ENCODE peak calls at places on chromosomes 5 and 9, in seven cellular contexts. D, K, I, P, A, H and T are unnamed samples. For H3K36me3 and H3K9me3, the result is how much of the 10 kb centered on the place peaks cover.

GRCh38 chr9:852539-852938 is 11.0 kb downstream of the DMRT1 start:
- DNase-seq in K (no peak), P (no peak), H (no peak), D (no peak), I (no peak), A (no peak), T (no peak)

GRCh38 chr9:133737774-133738038 is 446 bp downstream of the SARDH start:
- DNase-seq in P (no peak), A (no peak), K (no peak), D (no peak), H (no peak), I (no peak), T (no peak)

GRCh38 chr9:121576281-121577075 is 75.0 kb upstream of the DAB2IP start:
- DNase-seq in D (no peak), P (no peak), A (no peak), I (no peak), K (no peak), H (no peak), T (no peak)

GRCh38 chr5:123549256-123549904 is 37.4 kb downstream of the CSNK1G3 start:
- DNase-seq in D (no peak), A (no peak), K (no peak), P (no peak), I (no peak), H (no peak), T (no peak)

GRCh38 chr5:179623906-179624741 is 653 bp upstream of the HNRNPH1 start:
- DNase-seq in A (peak), K (no peak), H (peak), P (no peak), I (peak), D (no peak), T (no peak)

GRCh38 chr9:135363556-135363955 is 116.0 kb upstream of the PPP1R26 start:
- DNase-seq in P (no peak), A (no peak), K (no peak), D (no peak), I (no peak), H (no peak), T (no peak)

GRCh38 chr9:3756071-3756470 is 230.3 kb upstream of the RFX3 start:
- DNase-seq in K (no peak), H (no peak), A (no peak), P (no peak), D (no peak), I (no peak), T (no peak)

GRCh38 chr9:113446323-113446740 is 17.2 kb upstream of the RGS3 start:
- DNase-seq in P (no peak), H (peak), K (peak), I (no peak), A (peak), D (no peak), T (peak)

GRCh38 chr5:5492087-5492933 is 69.8 kb downstream of the ICE1 start:
- DNase-seq in H (peak), I (no peak), P (no peak), K (peak), D (no peak), A (peak), T (peak)

GRCh38 chr5:73100109-73100508 is 20.3 kb upstream of the TMEM171 start:
- DNase-seq in I (no peak), H (no peak), P (no peak), A (no peak), D (no peak), K (no peak), T (no peak)

GRCh38 chr5:38832810-38833209 is 13.0 kb upstream of the OSMR start:
- DNase-seq in D (no peak), K (no peak), I (no peak), P (no peak), H (no peak), A (no peak), T (no peak)

GRCh38 chr5:150731669-150732068 is 27.1 kb downstream of the DCTN4 start:
- DNase-seq in P (no peak), K (no peak), A (no peak), D (no peak), H (no peak), I (no peak), T (no peak)

GRCh38 chr5:140011297-140011802 is 31.7 kb downstream of the NRG2 start:
- DNase-seq in H (no peak), P (no peak), D (no peak), I (no peak), K (peak), A (no peak), T (no peak)

GRCh38 chr9:113042884-113043657 is 13.5 kb downstream of the ZFP37 start:
- DNase-seq in K (no peak), H (peak), A (no peak), D (no peak), P (no peak), I (no peak), T (no peak)

GRCh38 chr5:150486402-150487198 is 21.3 kb upstream of the NDST1 start:
- DNase-seq in I (no peak), D (no peak), K (no peak), P (no peak), H (peak), A (peak), T (no peak)

GRCh38 chr9:92658176-92658575 is 11.8 kb downstream of the IPPK start:
- DNase-seq in D (no peak), P (no peak), K (no peak), A (no peak), H (no peak), I (peak), T (no peak)

GRCh38 chr5:78387468-78388153 is 27.2 kb downstream of the SCAMP1 start:
- DNase-seq in P (no peak), D (no peak), I (no peak), A (no peak), H (no peak), K (no peak), T (no peak)

GRCh38 chr5:61732376-61732775 is 400.3 kb downstream of the ZSWIM6 start:
- DNase-seq in A (no peak), K (no peak), D (no peak), P (no peak), H (no peak), I (no peak), T (no peak)

GRCh38 chr5:98775246-98775961 is 1.9 kb downstream of the RGMB start:
- DNase-seq in D (no peak), I (no peak), H (no peak), P (no peak), K (no peak), A (no peak), T (no peak)

GRCh38 chr5:40486437-40487270 is 193.1 kb upstream of the PTGER4 start:
- DNase-seq in H (no peak), K (no peak), I (no peak), P (no peak), A (no peak), D (no peak), T (no peak)

GRCh38 chr5:176778921-176779465 is 31.4 kb upstream of the UNC5A start:
- DNase-seq in A (no peak), P (no peak), I (peak), H (no peak), D (no peak), K (no peak), T (no peak)

GRCh38 chr5:87195616-87196015 is 72.1 kb upstream of the RASA1 start:
- DNase-seq in I (no peak), A (peak), K (no peak), P (no peak), H (peak), D (no peak), T (no peak)

GRCh38 chr5:1789838-1790462 is 9.7 kb downstream of the MRPL36 start:
- DNase-seq in H (peak), P (no peak), K (no peak), I (peak), D (peak), A (peak), T (no peak)

GRCh38 chr5:10352404-10353240 is 873 bp upstream of the MARCHF6 start:
- DNase-seq in A (peak), P (no peak), I (no peak), D (no peak), H (no peak), K (no peak), T (no peak)

GRCh38 chr9:83992901-83993300 is 12.3 kb downstream of the RMI1 start:
- DNase-seq in P (no peak), D (no peak), K (no peak), H (no peak), A (no peak), I (no peak), T (no peak)

GRCh38 chr5:146805099-146805498 is 73.5 kb downstream of the PPP2R2B start:
- DNase-seq in P (no peak), D (no peak), I (no peak), K (peak), A (no peak), H (no peak), T (no peak)

GRCh38 chr5:151074557-151074956 is 6.3 kb downstream of the TNIP1 start:
- DNase-seq in K (no peak), D (no peak), I (no peak), P (no peak), H (no peak), A (no peak), T (no peak)

GRCh38 chr5:87243161-87243877 is 24.4 kb upstream of the RASA1 start:
- DNase-seq in P (no peak), H (no peak), I (no peak), D (no peak), A (peak), K (no peak), T (no peak)

DNA sequence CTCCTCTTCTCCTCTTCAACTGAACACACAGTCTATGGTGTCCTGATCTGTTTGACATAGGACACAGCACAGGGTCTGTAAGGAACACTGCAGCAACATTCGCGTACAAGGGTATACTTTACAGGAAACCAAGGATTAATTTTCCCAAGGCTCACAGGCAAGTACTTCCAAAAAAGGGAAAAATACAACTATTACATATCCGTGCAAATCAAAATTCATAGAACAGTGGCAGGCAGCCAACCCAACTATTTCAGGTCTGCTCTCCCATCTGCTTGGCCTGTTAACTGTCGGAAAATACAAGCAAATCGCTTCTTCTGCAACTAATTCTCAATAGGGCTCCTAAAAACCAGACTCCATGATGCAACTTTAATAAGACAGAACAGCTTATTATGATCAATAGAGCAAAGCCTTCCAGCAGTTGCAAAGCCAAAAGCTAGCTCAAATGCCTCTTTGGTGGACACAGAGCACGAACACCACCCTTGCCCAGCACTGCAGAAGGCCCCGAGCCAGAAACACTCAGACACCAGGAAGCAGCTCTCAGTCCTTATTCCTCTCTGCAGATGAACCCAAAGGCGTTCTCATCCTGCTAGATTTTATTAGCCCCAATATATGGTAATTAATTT is 69.0 kb downstream of the ZNF608 start:
- DNase-seq in D (no peak), P (no peak), H (no peak), K (no peak), I (no peak), A (no peak), T (peak)
- H3K4me3 ChIP-seq in D (no peak), P (no peak), H (no peak), K (peak), I (no peak), A (peak), T (peak)

GRCh38 chr5:79843450-79844388 is 147.3 kb downstream of the MTX3 start:
- DNase-seq in P (no peak), K (no peak), I (no peak), D (no peak), H (no peak), A (no peak), T (no peak)

GRCh38 chr5:79847561-79847960 is 143.5 kb downstream of the MTX3 start:
- DNase-seq in A (no peak), H (no peak), I (no peak), P (no peak), D (no peak), K (no peak), T (no peak)

GRCh38 chr5:79845448-79846197 is 145.4 kb downstream of the MTX3 start:
- DNase-seq in A (peak), K (no peak), D (peak), H (peak), I (no peak), P (no peak), T (no peak)

GRCh38 chr5:79844571-79844970 is 146.5 kb downstream of the MTX3 start:
- DNase-seq in H (no peak), I (no peak), K (no peak), D (no peak), A (no peak), P (no peak), T (no peak)

DNA sequence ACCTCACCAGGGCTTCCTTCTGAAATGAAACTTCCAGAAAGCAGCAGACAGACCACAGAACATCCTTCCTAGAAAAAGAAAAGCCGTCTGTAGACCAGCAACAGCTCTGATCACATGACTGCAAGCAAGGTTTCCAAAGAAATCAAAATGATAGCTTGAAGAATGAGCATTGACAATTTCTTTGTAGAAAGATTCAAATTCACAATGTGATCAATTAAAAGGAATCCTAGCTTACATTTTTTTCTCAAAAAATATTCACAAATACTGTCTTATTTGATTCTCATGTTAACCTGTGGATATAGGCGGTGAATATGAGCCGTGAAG is 144.9 kb downstream of the MTX3 start:
- DNase-seq in I (no peak), D (no peak), A (no peak), K (no peak), H (no peak), P (no peak), T (no peak)
- H3K36me3 ChIP-seq in I (under half), D (under half), A (under half), K (under half), H (under half), P (under half), T (under half)

GRCh38 chr9:137943655-137944054 is 66.1 kb downstream of the CACNA1B start:
- DNase-seq in I (no peak), A (no peak), P (no peak), K (no peak), H (no peak), D (no peak), T (no peak)

GRCh38 chr9:137948642-137949041 is 71.1 kb downstream of the CACNA1B start:
- DNase-seq in D (no peak), I (no peak), P (no peak), K (no peak), H (no peak), A (no peak), T (no peak)

GRCh38 chr9:137945581-137945980 is 68.0 kb downstream of the CACNA1B start:
- DNase-seq in H (no peak), D (no peak), I (no peak), A (peak), K (no peak), P (no peak), T (no peak)

GRCh38 chr9:137949260-137949659 is 71.7 kb downstream of the CACNA1B start:
- DNase-seq in I (no peak), A (no peak), K (no peak), P (no peak), D (no peak), H (no peak), T (no peak)

GRCh38 chr9:137947012-137947411 is 69.4 kb downstream of the CACNA1B start:
- DNase-seq in I (no peak), K (no peak), P (no peak), A (no peak), D (no peak), H (no peak), T (no peak)
- H3K9me3 ChIP-seq in I (under half), K (under half), P (under half), A (under half), D (under half), H (under half), T (under half)

GRCh38 chr5:64163746-64164145 is 1.9 kb upstream of the RNF180 start:
- DNase-seq in A (no peak), P (no peak), D (no peak), H (no peak), K (no peak), I (no peak), T (no peak)

GRCh38 chr5:64165500-64166200 is at the start of gene RNF180:
- DNase-seq in I (peak), K (no peak), P (no peak), D (no peak), H (no peak), A (peak), T (no peak)

GRCh38 chr5:64164166-64164565 is 1.5 kb upstream of the RNF180 start:
- DNase-seq in P (no peak), D (no peak), A (peak), I (no peak), H (no peak), K (no peak), T (no peak)

GRCh38 chr5:64166201-64166959 is 737 bp downstream of the RNF180 start:
- DNase-seq in I (no peak), P (no peak), D (no peak), K (no peak), A (no peak), H (no peak), T (no peak)

DNA sequence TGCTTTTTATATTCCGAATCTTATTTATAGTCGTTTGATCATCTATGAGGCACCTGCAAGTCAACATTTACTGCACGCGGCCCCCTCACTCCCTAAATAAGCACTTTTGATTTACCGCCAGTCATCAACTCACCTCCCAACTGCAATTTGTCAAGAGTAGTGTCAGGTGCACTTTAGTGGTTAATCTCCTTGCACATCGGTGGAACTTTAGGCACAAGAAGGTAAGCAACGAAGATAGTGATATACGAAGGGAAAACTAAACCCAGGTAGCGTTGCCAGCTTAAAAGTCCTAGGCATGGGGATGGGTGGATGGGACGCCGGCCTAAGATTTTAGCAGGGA is 513 bp upstream of the RNF180 start:
- DNase-seq in H (no peak), D (no peak), K (no peak), P (no peak), I (no peak), A (no peak), T (no peak)
- H3K4me3 ChIP-seq in H (no peak), D (peak), K (peak), P (peak), I (peak), A (peak), T (peak)

DNA sequence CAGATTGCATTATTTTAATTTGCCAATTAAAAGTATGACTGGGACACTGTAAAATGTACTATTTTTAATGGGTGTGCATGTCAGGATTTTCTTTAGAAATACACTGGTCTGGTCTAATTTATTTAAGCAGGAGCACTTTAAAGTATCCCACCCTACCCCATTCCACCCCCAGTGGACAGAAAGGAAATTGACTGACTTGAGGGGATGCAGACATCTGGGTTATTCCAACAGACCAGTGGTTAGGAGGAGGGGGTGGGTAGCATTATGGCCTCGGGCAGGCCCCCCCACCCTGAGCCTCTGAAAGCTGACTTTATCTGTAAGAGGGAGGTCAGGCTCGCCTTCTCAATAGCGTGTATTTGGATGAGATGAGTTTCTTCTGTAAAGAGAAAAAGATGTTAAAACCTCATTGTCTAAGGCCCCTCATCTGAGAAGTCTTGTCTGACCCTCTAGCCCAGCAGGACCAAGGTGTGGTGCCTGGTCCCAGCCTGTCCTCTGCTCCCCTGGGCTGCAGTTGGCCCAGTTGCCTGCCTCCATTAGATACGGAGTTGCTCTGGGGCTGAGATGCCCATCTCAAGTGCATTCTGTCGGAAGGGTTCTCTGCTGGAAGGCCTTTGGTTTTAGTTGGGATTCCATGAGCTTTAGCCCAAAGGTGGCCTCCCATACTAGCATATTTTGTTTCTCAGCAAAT is 4.4 kb downstream of the HNRNPAB start:
- DNase-seq in D (no peak), I (peak), K (no peak), A (no peak), P (no peak), H (no peak), T (no peak)
- H3K36me3 ChIP-seq in D (under half), I (half or more), K (under half), A (half or more), P (half or more), H (half or more), T (half or more)

GRCh38 chr5:3599283-3600105 is 3.9 kb downstream of the IRX1 start:
- DNase-seq in A (no peak), H (no peak), K (no peak), P (no peak), D (no peak), I (no peak), T (no peak)
- H3K9me3 ChIP-seq in A (under half), H (half or more), K (under half), P (under half), D (under half), I (under half), T (under half)

GRCh38 chr9:124854822-124855221 is 1.6 kb downstream of the WDR38 start:
- DNase-seq in K (no peak), D (no peak), I (no peak), P (no peak), A (no peak), H (no peak), T (no peak)

GRCh38 chr9:124854161-124854560 is 901 bp downstream of the WDR38 start:
- DNase-seq in I (no peak), K (no peak), D (no peak), A (no peak), H (no peak), P (no peak), T (no peak)

GRCh38 chr9:124852121-124852828 is 985 bp upstream of the WDR38 start:
- DNase-seq in H (no peak), P (no peak), D (no peak), A (no peak), K (no peak), I (no peak), T (no peak)

GRCh38 chr9:124853605-124854143 is 414 bp downstream of the WDR38 start:
- DNase-seq in K (no peak), A (no peak), I (no peak), D (no peak), H (no peak), P (no peak), T (no peak)

DNA sequence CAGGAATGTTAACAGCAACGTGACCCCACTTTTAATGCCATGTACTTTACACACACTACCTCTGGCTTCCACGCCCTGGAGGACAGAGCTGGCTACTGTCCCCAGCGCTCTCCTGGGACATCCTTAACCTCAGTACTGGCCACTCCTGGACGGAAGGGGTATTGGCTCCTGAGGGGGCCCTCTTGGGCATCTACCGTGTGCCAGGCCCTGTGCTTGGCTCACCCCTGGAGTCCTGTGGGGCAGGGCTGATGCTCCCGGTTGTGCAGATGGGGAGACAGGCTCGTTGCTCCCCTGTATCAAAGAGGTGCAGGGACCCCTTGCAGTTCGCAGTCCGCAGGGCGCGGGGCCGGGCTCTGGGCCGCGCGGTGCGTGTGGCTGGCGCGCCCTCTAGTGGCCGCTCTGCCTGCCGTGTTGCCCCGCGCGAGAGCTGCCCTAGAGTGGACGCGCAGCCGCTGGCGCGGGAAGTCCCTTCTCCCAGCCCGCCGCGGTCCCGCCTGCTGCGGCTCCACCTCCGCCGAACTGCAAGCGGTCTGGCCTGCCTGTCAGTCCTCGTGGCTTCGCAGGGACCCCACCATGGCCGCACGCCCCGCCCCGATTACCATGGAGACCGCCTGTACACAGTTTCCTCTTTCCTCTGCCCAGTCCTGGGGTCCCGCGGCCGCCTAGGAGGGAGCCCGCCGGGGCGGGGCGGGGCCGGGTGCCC is at the start of gene WDR38:
- DNase-seq in A (peak), H (peak), D (no peak), K (no peak), I (peak), P (peak), T (no peak)
- H3K4me3 ChIP-seq in A (peak), H (peak), D (peak), K (peak), I (peak), P (peak), T (peak)